ENCODE peak calls at places on chromosomes 13 and 19, in four cellular contexts. One of them, this sample, is unnamed.

GRCh38 chr13:31223215-31223614 is 23.4 kb downstream of the B3GLCT start:
- DNase-seq in PC-9: no peak
- DNase-seq in body of pancreas: no peak
- DNase-seq in aorta: no peak
- DNase-seq in this sample: no peak

GRCh38 chr19:53657778-53658177 is 26.0 kb downstream of the DPRX start:
- DNase-seq in PC-9: peak; percentile 28
- DNase-seq in body of pancreas: no peak
- DNase-seq in aorta: no peak
- DNase-seq in this sample: no peak

GRCh38 chr19:34236035-34236793 is 18.1 kb upstream of the GARRE1 start:
- DNase-seq in body of pancreas: no peak
- DNase-seq in PC-9: no peak
- DNase-seq in aorta: no peak
- DNase-seq in this sample: no peak

GRCh38 chr13:95676100-95676774 is 702 bp upstream of the DNAJC3 start:
- DNase-seq in aorta: no peak
- DNase-seq in body of pancreas: peak; percentile 49
- DNase-seq in PC-9: peak; percentile 17
- DNase-seq in this sample: no peak

GRCh38 chr13:67131393-67131792 is 98.7 kb downstream of the PCDH9 start:
- DNase-seq in body of pancreas: no peak
- DNase-seq in aorta: no peak
- DNase-seq in PC-9: no peak
- DNase-seq in this sample: no peak

GRCh38 chr19:40416918-40417713 is 3.9 kb upstream of the PRX start:
- DNase-seq in aorta: no peak
- DNase-seq in PC-9: peak; percentile 40
- DNase-seq in body of pancreas: no peak
- DNase-seq in this sample: peak; percentile 59

GRCh38 chr13:75437582-75438318 is 44.2 kb downstream of the TBC1D4 start:
- DNase-seq in body of pancreas: no peak
- DNase-seq in PC-9: no peak
- DNase-seq in aorta: no peak
- DNase-seq in this sample: no peak

GRCh38 chr13:36251528-36251927 is 37.2 kb upstream of the SOHLH2 start:
- DNase-seq in PC-9: no peak
- DNase-seq in body of pancreas: no peak
- DNase-seq in aorta: no peak
- DNase-seq in this sample: no peak

GRCh38 chr13:69820180-69820579 is 287.4 kb upstream of the ATXN8OS start:
- DNase-seq in aorta: no peak
- DNase-seq in PC-9: no peak
- DNase-seq in body of pancreas: no peak
- DNase-seq in this sample: no peak

GRCh38 chr13:34179481-34179880 is 361.5 kb downstream of the RFC3 start:
- DNase-seq in aorta: no peak
- DNase-seq in body of pancreas: no peak
- DNase-seq in PC-9: no peak
- DNase-seq in this sample: no peak

GRCh38 chr19:45172173-45172572 is 5.9 kb downstream of the TRAPPC6A start:
- DNase-seq in body of pancreas: no peak
- DNase-seq in PC-9: no peak
- DNase-seq in aorta: no peak
- DNase-seq in this sample: no peak

GRCh38 chr13:97946951-97947588 is 6.4 kb upstream of the IPO5 start:
- DNase-seq in PC-9: peak; percentile 44
- DNase-seq in aorta: no peak
- DNase-seq in body of pancreas: no peak
- DNase-seq in this sample: no peak

DNA sequence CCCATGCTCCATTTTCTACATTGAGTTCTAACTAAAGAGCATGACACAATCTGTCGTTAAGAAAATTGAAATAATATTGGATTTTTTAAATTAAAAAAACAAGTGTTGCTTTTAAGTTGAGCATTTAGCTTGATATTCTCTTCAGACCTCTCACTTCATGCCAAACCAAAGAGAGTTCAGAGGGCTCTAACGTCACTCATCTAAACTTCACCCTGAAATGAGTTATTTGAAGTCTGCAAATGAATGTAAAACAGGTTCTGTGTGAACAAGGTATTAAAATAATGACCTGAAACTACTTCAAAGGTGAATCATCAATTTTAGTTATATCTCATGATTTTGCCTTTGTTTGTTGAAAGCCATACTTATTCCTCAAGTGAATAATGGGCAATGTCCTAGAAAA is 61.8 kb downstream of the MRPL57 start:
- DNase-seq in aorta: no peak
- DNase-seq in body of pancreas: no peak
- DNase-seq in PC-9: no peak
- DNase-seq in this sample: no peak
- H3K4me1 ChIP-seq in aorta: no peaks in the 10 kb centered on the region
- H3K4me1 ChIP-seq in body of pancreas: no peaks in the 10 kb centered on the region
- H3K4me1 ChIP-seq in PC-9: no peaks in the 10 kb centered on the region
- H3K4me1 ChIP-seq in this sample: peaks cover 12% of the 10 kb centered on the region

GRCh38 chr19:9362905-9363304 is at the start of gene ZNF177:
- DNase-seq in aorta: no peak
- DNase-seq in body of pancreas: no peak
- DNase-seq in PC-9: no peak
- DNase-seq in this sample: no peak
- H3K4me3 ChIP-seq in aorta: no peak within 1 kb of the TSS
- H3K4me3 ChIP-seq in body of pancreas: no peak within 1 kb of the TSS
- H3K4me3 ChIP-seq in PC-9: no peak within 1 kb of the TSS
- H3K4me3 ChIP-seq in this sample: peak within 1 kb of the TSS; percentile 52

GRCh38 chr19:14004619-14005380 is 1.3 kb downstream of the RFX1 start:
- DNase-seq in PC-9: no peak
- DNase-seq in body of pancreas: peak; percentile 80
- DNase-seq in aorta: peak; percentile 85
- DNase-seq in this sample: peak; percentile 63

GRCh38 chr19:14003279-14004051 is 2.7 kb downstream of the RFX1 start:
- DNase-seq in PC-9: no peak
- DNase-seq in aorta: no peak
- DNase-seq in body of pancreas: no peak
- DNase-seq in this sample: peak; percentile 16

GRCh38 chr19:14005381-14006084 is 587 bp downstream of the RFX1 start:
- DNase-seq in aorta: peak; percentile 98
- DNase-seq in body of pancreas: peak; percentile 94
- DNase-seq in PC-9: peak; percentile 87
- DNase-seq in this sample: peak; percentile 93

GRCh38 chr19:14000691-14001365 is 5.3 kb downstream of the RFX1 start:
- DNase-seq in aorta: peak; percentile 50
- DNase-seq in body of pancreas: no peak
- DNase-seq in PC-9: no peak
- DNase-seq in this sample: peak; percentile 9

GRCh38 chr19:14002571-14003278 is 3.4 kb downstream of the RFX1 start:
- DNase-seq in PC-9: no peak
- DNase-seq in aorta: peak; percentile 61
- DNase-seq in body of pancreas: no peak
- DNase-seq in this sample: peak; percentile 9
- H3K4me1 ChIP-seq in PC-9: peaks cover 10% of the 10 kb centered on the region
- H3K4me1 ChIP-seq in aorta: no peaks in the 10 kb centered on the region
- H3K4me1 ChIP-seq in body of pancreas: peaks cover 45% of the 10 kb centered on the region
- H3K4me1 ChIP-seq in this sample: peaks cover 60% of the 10 kb centered on the region

DNA sequence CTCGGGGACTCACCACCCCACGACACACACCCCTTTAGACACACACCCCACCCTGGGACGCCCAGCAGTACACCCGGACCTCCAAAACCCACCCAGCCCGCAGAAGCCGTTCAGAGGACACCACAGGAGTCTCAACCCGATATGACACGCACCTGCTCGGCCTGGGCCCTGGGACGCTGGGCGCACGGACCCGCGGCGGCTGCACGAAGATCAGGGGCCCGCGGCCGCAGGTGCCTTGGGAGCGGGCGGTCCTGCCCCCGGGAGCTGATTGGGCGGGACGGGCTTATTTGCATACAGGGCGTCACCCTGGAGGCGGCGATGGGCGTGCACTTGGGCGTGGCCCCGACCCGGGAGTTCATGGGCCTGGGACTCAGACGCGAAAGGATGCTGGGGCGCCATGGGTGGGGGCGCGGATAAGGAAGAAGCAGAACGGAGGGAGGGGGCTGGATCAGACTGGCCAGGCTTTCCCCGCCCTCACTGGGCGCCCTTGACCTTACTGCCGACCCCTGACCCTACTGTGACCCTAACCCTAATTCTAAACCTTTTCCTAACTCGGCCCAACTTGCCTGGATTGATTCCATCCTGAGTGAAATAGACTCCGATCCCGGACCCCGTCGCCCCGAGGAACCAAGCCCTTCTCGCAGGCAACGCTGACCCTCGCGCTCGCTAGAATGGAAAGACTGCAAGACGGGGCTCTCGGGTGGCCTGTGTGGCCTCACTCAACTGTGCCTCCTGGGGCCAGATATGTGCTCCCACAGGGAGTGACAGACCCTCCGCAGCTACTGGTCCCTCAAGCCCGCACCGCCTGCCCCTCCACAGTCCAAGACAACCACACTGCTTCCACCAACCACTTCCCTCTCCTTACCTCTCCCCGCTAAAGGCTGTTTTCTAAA is at the start of gene MEF2B:
- DNase-seq in aorta: peak; percentile 90
- DNase-seq in body of pancreas: peak; percentile 85
- DNase-seq in PC-9: peak; percentile 76
- DNase-seq in this sample: peak; percentile 77
- H3K4me3 ChIP-seq in aorta: no peak within 1 kb of the TSS
- H3K4me3 ChIP-seq in body of pancreas: no peak within 1 kb of the TSS
- H3K4me3 ChIP-seq in PC-9: no peak within 1 kb of the TSS
- H3K4me3 ChIP-seq in this sample: peak within 1 kb of the TSS; percentile 56

GRCh38 chr13:41455725-41456419 is 1.5 kb upstream of the RGCC start:
- DNase-seq in body of pancreas: no peak
- DNase-seq in aorta: no peak
- DNase-seq in PC-9: no peak
- DNase-seq in this sample: no peak

GRCh38 chr13:41458939-41459753 is 1.8 kb downstream of the RGCC start:
- DNase-seq in body of pancreas: peak; percentile 53
- DNase-seq in PC-9: peak; percentile 30
- DNase-seq in aorta: no peak
- DNase-seq in this sample: peak; percentile 26

GRCh38 chr13:41458187-41458938 is 1.0 kb downstream of the RGCC start:
- DNase-seq in body of pancreas: peak; percentile 46
- DNase-seq in PC-9: no peak
- DNase-seq in aorta: peak; percentile 84
- DNase-seq in this sample: peak; percentile 26

GRCh38 chr13:41457589-41458186 is 338 bp downstream of the RGCC start:
- DNase-seq in body of pancreas: peak; percentile 9
- DNase-seq in aorta: no peak
- DNase-seq in PC-9: no peak
- DNase-seq in this sample: peak; percentile 25

GRCh38 chr13:41456768-41457588 is at the start of gene RGCC:
- DNase-seq in aorta: peak; percentile 95
- DNase-seq in PC-9: peak; percentile 77
- DNase-seq in body of pancreas: peak; percentile 80
- DNase-seq in this sample: peak; percentile 81
- H3K4me1 ChIP-seq in aorta: no peaks in the 10 kb centered on the region
- H3K4me1 ChIP-seq in PC-9: peaks cover 5% of the 10 kb centered on the region
- H3K4me1 ChIP-seq in body of pancreas: peaks cover 26% of the 10 kb centered on the region
- H3K4me1 ChIP-seq in this sample: peaks cover 29% of the 10 kb centered on the region

DNA sequence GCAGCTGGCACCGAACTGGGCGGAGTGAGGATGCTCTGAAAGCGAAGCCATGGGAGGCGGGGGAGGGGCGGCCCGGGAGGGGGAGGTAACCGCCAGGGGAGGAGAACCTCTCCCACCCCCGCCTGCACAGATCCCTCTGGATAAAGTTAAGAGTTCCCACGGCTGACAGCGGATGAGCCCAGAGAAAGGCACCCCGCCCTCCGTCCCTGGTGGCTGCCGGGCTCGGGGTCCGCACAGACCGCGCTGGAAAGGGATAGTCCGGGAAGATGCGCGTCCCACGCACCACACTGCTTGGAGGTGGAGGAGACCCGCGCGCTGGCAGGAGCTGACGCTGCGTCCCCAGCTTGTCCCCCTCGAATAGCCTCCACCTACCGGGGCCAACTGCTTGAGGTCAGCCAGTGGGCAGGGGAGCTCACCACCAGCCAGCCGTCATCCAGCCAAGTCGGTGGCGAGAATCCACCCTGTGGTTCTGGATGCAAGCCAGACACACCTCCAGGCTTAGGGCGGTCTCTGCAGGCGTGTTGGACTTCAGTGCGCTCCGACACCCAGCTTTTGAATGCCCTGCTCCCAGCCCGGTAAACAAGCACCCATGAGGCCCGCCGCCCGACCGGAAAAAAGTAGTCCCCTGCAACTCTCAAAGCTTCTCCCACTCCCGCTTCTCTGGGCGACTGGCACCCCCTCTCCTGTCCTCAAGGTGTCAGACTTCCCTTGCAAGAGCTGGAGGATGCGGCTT is at the start of gene TRPC4:
- DNase-seq in body of pancreas: peak; percentile 58
- DNase-seq in aorta: peak; percentile 83
- DNase-seq in PC-9: peak; percentile 71
- DNase-seq in this sample: peak; percentile 40
- H3K4me3 ChIP-seq in body of pancreas: no peak within 1 kb of the TSS
- H3K4me3 ChIP-seq in aorta: peak within 1 kb of the TSS; percentile 27
- H3K4me3 ChIP-seq in PC-9: peak within 1 kb of the TSS; percentile 63
- H3K4me3 ChIP-seq in this sample: peak within 1 kb of the TSS; percentile 73

DNA sequence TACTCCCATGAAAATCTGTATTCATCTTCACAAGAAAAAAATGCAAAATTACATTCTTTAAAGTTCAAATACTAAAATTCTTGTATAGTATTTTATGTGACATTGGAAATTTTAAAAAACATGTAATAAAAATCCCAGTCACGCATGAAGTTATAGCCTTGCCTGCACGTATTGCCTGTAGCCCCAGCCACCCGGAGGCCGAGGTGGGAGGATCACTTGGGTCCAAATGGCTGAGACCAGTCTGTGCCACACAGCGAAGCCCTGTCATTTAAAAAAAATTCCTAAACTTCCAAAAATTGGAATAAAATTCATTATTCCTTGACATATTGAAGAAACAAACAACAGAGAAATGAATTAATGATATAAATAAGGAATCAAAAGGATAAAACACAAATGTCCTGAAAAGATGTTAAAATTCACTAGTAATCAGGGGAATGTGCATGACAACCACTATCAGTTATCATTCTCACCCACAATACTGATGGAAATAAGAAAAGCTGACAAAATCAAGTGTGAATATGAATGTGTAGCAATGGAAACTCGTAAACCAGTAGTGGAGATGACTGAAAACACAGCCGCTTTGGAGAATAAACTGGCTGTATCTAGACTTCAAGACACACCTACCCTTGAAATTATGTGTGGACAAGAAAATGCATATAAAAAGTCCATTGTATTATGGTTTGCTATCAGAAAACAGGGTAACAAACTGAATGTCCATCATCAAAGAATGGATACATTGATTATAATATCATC is 7.5 kb downstream of the CARD8 start:
- DNase-seq in body of pancreas: no peak
- DNase-seq in aorta: no peak
- DNase-seq in PC-9: no peak
- DNase-seq in this sample: no peak
- H3K4me1 ChIP-seq in body of pancreas: peaks cover 8% of the 10 kb centered on the region
- H3K4me1 ChIP-seq in aorta: no peaks in the 10 kb centered on the region
- H3K4me1 ChIP-seq in PC-9: peaks cover 18% of the 10 kb centered on the region
- H3K4me1 ChIP-seq in this sample: peaks cover 73% of the 10 kb centered on the region

GRCh38 chr19:8265872-8266271 is 42.3 kb downstream of the CD320 start:
- DNase-seq in PC-9: no peak
- DNase-seq in body of pancreas: no peak
- DNase-seq in aorta: no peak
- DNase-seq in this sample: no peak

DNA sequence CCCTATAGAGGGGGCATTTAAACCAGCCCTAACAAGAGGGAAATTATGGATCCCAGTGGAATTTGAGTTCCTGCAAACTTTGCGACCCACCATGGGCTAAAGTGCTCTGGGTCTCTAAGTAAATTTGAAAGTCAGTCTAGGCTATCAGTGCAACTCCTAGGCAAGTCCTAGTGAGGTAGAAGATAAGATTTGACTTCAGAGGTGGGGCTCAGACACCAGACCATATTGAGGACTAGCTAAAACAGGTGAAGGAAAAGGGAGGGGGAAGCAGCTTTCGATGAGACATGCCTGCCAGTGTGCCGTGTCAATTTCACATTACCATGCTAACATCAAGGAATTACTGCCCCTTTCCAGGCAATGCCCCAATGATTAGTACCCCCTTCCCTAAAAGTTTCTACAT is 38.4 kb downstream of the CD320 start:
- DNase-seq in aorta: no peak
- DNase-seq in PC-9: no peak
- DNase-seq in body of pancreas: no peak
- DNase-seq in this sample: no peak
- H3K4me3 ChIP-seq in aorta: no peak overlapping the region
- H3K4me3 ChIP-seq in PC-9: no peak overlapping the region
- H3K4me3 ChIP-seq in body of pancreas: no peak overlapping the region
- H3K4me3 ChIP-seq in this sample: no peak overlapping the region